ENCODE peak calls at places on chromosomes 4 and X, in four cellular contexts. S is HepG2, W is tibial artery, Q is NB4. I is an unnamed sample.
A peak's percentile ranks its signal among the peaks of the same experiment; 100 is the strongest.

GRCh38 chrX:125627676-125628075 is 308.0 kb downstream of the TEX13C start:
- DNase-seq in Q (no peak), W (no peak), S (no peak), I (no peak)

GRCh38 chr4:56026596-56026995 is 77.9 kb downstream of the CEP135 start:
- DNase-seq in Q (no peak), S (no peak), W (no peak), I (no peak)

GRCh38 chr4:105440890-105441289 is 33.0 kb downstream of the PPA2 start:
- DNase-seq in Q (no peak), S (no peak), W (no peak), I (no peak)

GRCh38 chr4:47690611-47691010 is 147.3 kb downstream of the CORIN start:
- DNase-seq in Q (peak; percentile 9), S (no peak), W (no peak), I (no peak)

GRCh38 chr4:164731827-164732474 is 22.0 kb upstream of the SMIM31 start:
- DNase-seq in S (peak; percentile 20), Q (peak; percentile 50), W (no peak), I (peak; percentile 51)

GRCh38 chr4:1166509-1167243 is 5.7 kb downstream of the SPON2 start:
- DNase-seq in Q (peak; percentile 46), W (no peak), S (no peak), I (no peak)

GRCh38 chrX:131783555-131784338 is 239.4 kb upstream of the STK26 start:
- DNase-seq in W (no peak), S (no peak), Q (no peak), I (no peak)

GRCh38 chr4:9825049-9825448 is 43.6 kb downstream of the DRD5 start:
- DNase-seq in W (no peak), S (no peak), Q (no peak), I (no peak)

GRCh38 chr4:23232987-23233386 is 540.2 kb downstream of the GBA3 start:
- DNase-seq in W (no peak), S (no peak), Q (no peak), I (no peak)

GRCh38 chr4:73891326-73891725 is 22.1 kb downstream of the CXCL1 start:
- DNase-seq in W (no peak), Q (no peak), S (no peak), I (no peak)

GRCh38 chr4:8276358-8277240 is 7.0 kb downstream of the HTRA3 start:
- DNase-seq in Q (no peak), W (no peak), S (no peak), I (no peak)

GRCh38 chrX:33194876-33195433 is 16.4 kb downstream of the DMD start:
- DNase-seq in W (no peak), Q (no peak), S (no peak), I (no peak)

GRCh38 chr4:77662396-77662795 is 56.8 kb downstream of the CXCL13 start:
- DNase-seq in S (no peak), Q (no peak), W (no peak), I (no peak)
- TF ChIP-seq CTCF in S (no peak), Q (no peak), W (no peak), I (no peak)

GRCh38 chr4:121070696-121071639 is 1.4 kb downstream of the NDNF start:
- DNase-seq in Q (no peak), W (peak; percentile 75), S (no peak), I (no peak)
- TF ChIP-seq CTCF in Q (no peak), W (peak; percentile 31), S (no peak), I (no peak)

GRCh38 chr4:123114915-123115756 is 192.7 kb upstream of the NUDT6 start:
- DNase-seq in Q (no peak), S (no peak), W (no peak), I (no peak)

GRCh38 chr4:123116412-123116811 is 194.0 kb upstream of the NUDT6 start:
- DNase-seq in S (peak; percentile 37), W (no peak), Q (no peak), I (no peak)

GRCh38 chr4:123125477-123125876 is 203.1 kb upstream of the NUDT6 start:
- DNase-seq in S (no peak), Q (no peak), W (no peak), I (no peak)

GRCh38 chr4:123121241-123121907 is 199.0 kb upstream of the NUDT6 start:
- DNase-seq in Q (no peak), W (no peak), S (peak; percentile 69), I (no peak)

GRCh38 chr4:123120473-123120872 is 198.1 kb upstream of the NUDT6 start:
- DNase-seq in Q (no peak), S (no peak), W (no peak), I (no peak)
- TF ChIP-seq CTCF in Q (no peak), S (no peak), W (no peak), I (no peak)

DNA sequence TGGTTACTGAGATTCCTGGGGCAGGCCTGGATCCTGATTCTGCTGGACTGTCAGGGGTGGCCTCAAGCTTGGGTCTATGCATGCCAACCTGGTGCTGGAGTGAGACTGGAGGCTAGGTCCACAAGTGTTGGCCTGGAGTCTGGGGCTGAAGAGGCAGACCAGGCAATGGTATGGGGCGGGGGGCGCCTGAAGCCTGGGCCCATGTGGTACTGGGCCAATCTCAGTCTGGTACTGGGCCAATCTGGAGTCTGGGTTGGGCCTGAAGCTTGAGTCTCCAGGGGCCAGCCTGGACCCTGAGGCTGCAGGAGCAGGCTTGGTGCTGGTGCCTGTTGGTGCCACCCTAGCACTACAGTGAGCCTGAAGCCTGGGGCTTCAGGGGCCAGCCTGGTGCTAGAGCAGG is 108.9 kb upstream of the ZCCHC13 start:
- DNase-seq in Q (no peak), S (no peak), W (no peak), I (no peak)
- TF ChIP-seq CTCF in Q (no peak), S (no peak), W (no peak), I (no peak)

I was measured in GM13977.